ENCODE peak calls at places on chromosome 16, in four cellular contexts. P is renal cortical epithelial cell, R is A549, O is nucleus accumbens. G is an unnamed sample.

GRCh38 chr16:81424761-81425160 is 19.8 kb upstream of the CMIP start:
- DNase-seq in P (peak; percentile 74), R (peak; percentile 65), O (no peak), G (no peak)

GRCh38 chr16:13036600-13036999 is 135.2 kb downstream of the SHISA9 start:
- DNase-seq in P (peak; percentile 56), R (peak; percentile 30), O (no peak), G (peak; percentile 34)

GRCh38 chr16:83258366-83258765 is 549.4 kb upstream of the HSBP1 start:
- DNase-seq in P (no peak), R (no peak), O (no peak), G (no peak)

GRCh38 chr16:86926695-86927094 is 348.3 kb downstream of the FOXL1 start:
- DNase-seq in P (no peak), R (no peak), O (no peak), G (no peak)

GRCh38 chr16:10868562-10869469 is 8.2 kb upstream of the CIITA start:
- DNase-seq in P (no peak), R (no peak), O (no peak), G (no peak)

GRCh38 chr16:22192261-22193133 is 13.6 kb upstream of the EEF2K start:
- DNase-seq in P (peak; percentile 86), R (no peak), O (peak; percentile 24), G (peak; percentile 33)

GRCh38 chr16:85570735-85571562 is 42.2 kb upstream of the GSE1 start:
- DNase-seq in P (no peak), R (no peak), O (no peak), G (no peak)

GRCh38 chr16:87017388-87018012 is 299.7 kb downstream of the C16orf95 start:
- DNase-seq in P (peak; percentile 88), R (peak; percentile 84), O (no peak), G (peak; percentile 83)

GRCh38 chr16:73025111-73025505 is 22.8 kb downstream of the ZFHX3 start:
- DNase-seq in P (no peak), R (no peak), O (no peak), G (no peak)

GRCh38 chr16:58460219-58460610 is 39.7 kb upstream of the NDRG4 start:
- DNase-seq in P (no peak), R (no peak), O (no peak), G (no peak)

GRCh38 chr16:88331989-88332920 is 50.5 kb upstream of the ZNF469 start:
- DNase-seq in P (peak; percentile 97), R (peak; percentile 99), O (no peak), G (peak; percentile 48)

GRCh38 chr16:84423416-84423837 is 55.1 kb downstream of the ATP2C2 start:
- DNase-seq in P (peak; percentile 54), R (peak; percentile 80), O (no peak), G (peak; percentile 47)

GRCh38 chr16:21626659-21627277 is 25.6 kb downstream of the IGSF6 start:
- DNase-seq in P (peak; percentile 91), R (peak; percentile 46), O (no peak), G (peak; percentile 91)

GRCh38 chr16:85628651-85629050 is 15.5 kb downstream of the GSE1 start:
- DNase-seq in P (no peak), R (no peak), O (no peak), G (no peak)

GRCh38 chr16:1340730-1341494 is 7.5 kb downstream of the BAIAP3 start:
- DNase-seq in P (no peak), R (no peak), O (no peak), G (no peak)

GRCh38 chr16:88938933-88939813 is 37.8 kb downstream of the CBFA2T3 start:
- DNase-seq in P (no peak), R (no peak), O (no peak), G (no peak)

GRCh38 chr16:4535627-4536108 is 2.9 kb downstream of the CDIP1 start:
- DNase-seq in P (no peak), R (no peak), O (no peak), G (no peak)

GRCh38 chr16:29678691-29679267 is at the start of gene QPRT:
- DNase-seq in P (peak; percentile 62), R (peak; percentile 21), O (peak; percentile 59), G (peak; percentile 70)

GRCh38 chr16:69476920-69477418 is 52.5 kb downstream of the CYB5B start:
- DNase-seq in P (peak; percentile 82), R (peak; percentile 73), O (no peak), G (peak; percentile 67)

GRCh38 chr16:531494-532125 is 4.1 kb downstream of the CAPN15 start:
- DNase-seq in P (no peak), R (no peak), O (no peak), G (no peak)

GRCh38 chr16:87658564-87659225 is 56.4 kb downstream of the JPH3 start:
- DNase-seq in P (no peak), R (no peak), O (no peak), G (no peak)

GRCh38 chr16:2848933-2849332 is 9.0 kb downstream of the PRSS22 start:
- DNase-seq in P (no peak), R (no peak), O (no peak), G (no peak)

GRCh38 chr16:6880263-6880662 is 452.4 kb upstream of the RBFOX1 start:
- DNase-seq in P (no peak), R (no peak), O (no peak), G (no peak)

GRCh38 chr16:85897384-85897783 is 1.6 kb upstream of the IRF8 start:
- DNase-seq in P (no peak), R (no peak), O (no peak), G (no peak)

GRCh38 chr16:22151599-22151998 is 10.7 kb upstream of the SDR42E2 start:
- DNase-seq in P (no peak), R (no peak), O (no peak), G (no peak)

GRCh38 chr16:83606486-83607030 is 201.2 kb upstream of the HSBP1 start:
- DNase-seq in P (peak; percentile 53), R (peak; percentile 16), O (no peak), G (no peak)

GRCh38 chr16:3656491-3657468 is 2.3 kb downstream of the DNASE1 start:
- DNase-seq in P (peak; percentile 55), R (no peak), O (no peak), G (no peak)

GRCh38 chr16:48613061-48613957 is 3.3 kb upstream of the N4BP1 start:
- DNase-seq in P (peak; percentile 30), R (peak; percentile 58), O (no peak), G (no peak)

GRCh38 chr16:75392911-75393310 is 40.4 kb downstream of the CFDP1 start:
- DNase-seq in P (no peak), R (no peak), O (no peak), G (no peak)

GRCh38 chr16:53924311-53924860 is 220.4 kb downstream of the FTO start:
- DNase-seq in P (no peak), R (no peak), O (no peak), G (no peak)

GRCh38 chr16:67279296-67280089 is at the start of gene PLEKHG4:
- DNase-seq in P (peak; percentile 33), R (peak; percentile 86), O (peak; percentile 17), G (peak; percentile 87)

GRCh38 chr16:72913551-72913950 is 134.4 kb downstream of the ZFHX3 start:
- DNase-seq in P (no peak), R (no peak), O (no peak), G (no peak)

GRCh38 chr16:7456221-7456620 is 123.6 kb downstream of the RBFOX1 start:
- DNase-seq in P (no peak), R (no peak), O (no peak), G (no peak)

GRCh38 chr16:14490281-14490680 is 139.8 kb downstream of the PARN start:
- DNase-seq in P (no peak), R (no peak), O (no peak), G (no peak)

G was measured in A673.